ENCODE peak calls at places on chromosome 5, in four cellular contexts. H, Q, A and V are unnamed samples.
A peak's percentile ranks its signal among the peaks of the same experiment; 100 is the strongest.

GRCh38 chr5:1724822-1725602 is 74.6 kb downstream of the MRPL36 start:
- DNase-seq in A (no peak), H (no peak), Q (no peak), V (no peak)

GRCh38 chr5:39489263-39489662 is 64.5 kb upstream of the DAB2 start:
- DNase-seq in A (no peak), H (no peak), Q (no peak), V (no peak)

GRCh38 chr5:113181853-113182490 is 205.4 kb downstream of the DCP2 start:
- DNase-seq in A (no peak), H (no peak), Q (no peak), V (no peak)

GRCh38 chr5:137921931-137922330 is 32.7 kb downstream of the PKD2L2 start:
- DNase-seq in A (no peak), H (no peak), Q (peak; percentile 76), V (no peak)

GRCh38 chr5:16912080-16912479 is 24.0 kb downstream of the MYO10 start:
- DNase-seq in H (no peak), Q (no peak), A (no peak), V (no peak)

GRCh38 chr5:56601641-56602071 is 213.7 kb upstream of the MAP3K1 start:
- DNase-seq in Q (no peak), A (no peak), H (no peak), V (no peak)

GRCh38 chr5:132420706-132421272 is 51.3 kb downstream of the SLC22A5 start:
- DNase-seq in Q (no peak), H (peak; percentile 91), A (no peak), V (no peak)

GRCh38 chr5:32531885-32532520 is 53.4 kb upstream of the SUB1 start:
- DNase-seq in A (peak; percentile 22), H (peak; percentile 74), Q (peak; percentile 71), V (peak; percentile 25)

GRCh38 chr5:166441-167372 is 24.6 kb upstream of the LRRC14B start:
- DNase-seq in Q (no peak), A (no peak), H (no peak), V (no peak)

GRCh38 chr5:989961-990530 is 18.6 kb upstream of the NKD2 start:
- DNase-seq in H (no peak), A (peak; percentile 43), Q (no peak), V (no peak)

GRCh38 chr5:173582198-173583092 is 34.0 kb downstream of the BOD1 start:
- DNase-seq in Q (no peak), H (peak; percentile 9), A (no peak), V (no peak)

GRCh38 chr5:76710991-76711390 is 4.9 kb upstream of the F2R start:
- DNase-seq in Q (no peak), H (peak; percentile 64), A (no peak), V (no peak)

GRCh38 chr5:36887532-36887931 is 11.0 kb downstream of the NIPBL start:
- DNase-seq in A (no peak), Q (peak; percentile 47), H (no peak), V (no peak)

GRCh38 chr5:169938439-169938838 is 41.9 kb downstream of the INSYN2B start:
- DNase-seq in A (no peak), H (no peak), Q (no peak), V (no peak)

GRCh38 chr5:81971086-81971693 is 633 bp upstream of the ATG10 start:
- DNase-seq in H (peak; percentile 49), A (peak; percentile 9), Q (peak; percentile 41), V (no peak)

GRCh38 chr5:150278046-150278760 is 11.4 kb downstream of the CAMK2A start:
- DNase-seq in A (no peak), Q (peak; percentile 10), H (no peak), V (no peak)

GRCh38 chr5:66906021-66906420 is 290.6 kb downstream of the CD180 start:
- DNase-seq in Q (no peak), A (no peak), H (no peak), V (no peak)

GRCh38 chr5:58240286-58240685 is 219.6 kb downstream of the PLK2 start:
- DNase-seq in H (no peak), A (no peak), Q (peak; percentile 48), V (no peak)

GRCh38 chr5:82349651-82350050 is 71.5 kb upstream of the RPS23 start:
- DNase-seq in A (peak; percentile 12), Q (no peak), H (peak; percentile 19), V (peak; percentile 56)

GRCh38 chr5:159071382-159071781 is 28.3 kb downstream of the EBF1 start:
- DNase-seq in H (no peak), A (no peak), Q (no peak), V (no peak)

GRCh38 chr5:170623576-170624181 is 119.9 kb downstream of the KCNIP1 start:
- DNase-seq in Q (peak; percentile 44), H (peak; percentile 59), A (no peak), V (peak; percentile 86)

GRCh38 chr5:159899067-159900049 is 16.9 kb upstream of the ADRA1B start:
- DNase-seq in A (no peak), H (no peak), Q (peak; percentile 53), V (no peak)

GRCh38 chr5:150539206-150539605 is 31.3 kb downstream of the NDST1 start:
- DNase-seq in A (no peak), Q (no peak), H (no peak), V (no peak)

GRCh38 chr5:168830833-168831232 is 251.7 kb upstream of the PANK3 start:
- DNase-seq in H (no peak), A (no peak), Q (no peak), V (no peak)

GRCh38 chr5:175133185-175133584 is 310.8 kb downstream of the DRD1 start:
- DNase-seq in A (no peak), Q (no peak), H (no peak), V (no peak)

GRCh38 chr5:123098767-123099513 is 9.9 kb downstream of the PRDM6 start:
- DNase-seq in Q (no peak), A (no peak), H (no peak), V (no peak)

GRCh38 chr5:149581192-149581861 is at the start of gene ARHGEF37:
- DNase-seq in A (peak; percentile 91), Q (no peak), H (peak; percentile 27), V (peak; percentile 90)

GRCh38 chr5:38556115-38556598 is 289 bp downstream of the LIFR start:
- DNase-seq in H (no peak), A (no peak), Q (no peak), V (no peak)

GRCh38 chr5:54881286-54882005 is 103.9 kb downstream of the ESM1 start:
- DNase-seq in A (no peak), H (no peak), Q (no peak), V (no peak)

GRCh38 chr5:112141582-112141981 is 277.5 kb downstream of the EPB41L4A start:
- DNase-seq in A (no peak), H (no peak), Q (no peak), V (no peak)

DNA sequence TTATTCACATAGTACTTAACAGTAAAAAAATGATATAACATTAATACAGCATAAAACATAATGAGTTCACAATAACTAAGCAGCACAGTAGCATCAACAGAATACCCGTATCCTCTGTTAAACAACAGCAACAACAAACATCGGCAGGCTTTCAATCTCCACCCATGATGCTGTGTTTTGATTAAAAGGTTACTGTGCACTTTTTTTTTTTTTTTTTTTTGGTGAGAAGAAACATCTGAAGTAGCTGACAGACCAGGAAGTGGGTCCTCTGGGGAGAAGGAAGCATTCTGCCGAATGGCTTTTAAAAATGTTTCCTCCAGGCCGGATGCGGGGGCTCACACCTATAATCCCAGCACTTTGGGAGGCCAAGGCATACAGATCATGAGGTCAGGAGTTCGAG is 282.3 kb downstream of the EPB41L4A start:
- DNase-seq in H (no peak), Q (no peak), A (no peak), V (no peak)
- TF ChIP-seq CTCF in H (no peak), Q (no peak), A (no peak), V (no peak)

DNA sequence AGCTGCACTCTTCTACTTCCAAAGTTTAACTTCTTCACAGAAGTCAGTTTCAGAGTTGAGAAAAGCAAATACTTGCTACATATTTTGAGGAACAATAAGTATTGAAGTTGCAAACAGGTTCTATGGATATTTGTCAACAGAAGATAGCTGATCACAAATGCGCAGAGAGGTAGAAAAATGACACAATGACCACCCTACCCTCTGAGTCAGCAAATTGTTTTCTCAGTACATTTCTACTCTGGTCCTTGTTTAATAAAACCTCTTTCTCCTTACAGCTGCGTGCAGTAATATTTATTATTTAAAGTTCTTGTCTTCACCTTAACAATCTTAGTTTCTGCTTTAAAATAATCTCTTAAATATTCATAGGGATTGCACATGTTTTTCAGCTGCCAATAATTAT is 855.1 kb upstream of the CTNND2 start:
- DNase-seq in Q (no peak), A (no peak), H (no peak), V (no peak)
- TF ChIP-seq CTCF in Q (no peak), A (no peak), H (no peak), V (no peak)

GRCh38 chr5:53123702-53124101 is 14.1 kb upstream of the MOCS2 start:
- DNase-seq in A (no peak), Q (no peak), H (no peak), V (no peak)
- TF ChIP-seq CTCF in A (no peak), Q (peak; percentile 50), H (no peak), V (no peak)

DNA sequence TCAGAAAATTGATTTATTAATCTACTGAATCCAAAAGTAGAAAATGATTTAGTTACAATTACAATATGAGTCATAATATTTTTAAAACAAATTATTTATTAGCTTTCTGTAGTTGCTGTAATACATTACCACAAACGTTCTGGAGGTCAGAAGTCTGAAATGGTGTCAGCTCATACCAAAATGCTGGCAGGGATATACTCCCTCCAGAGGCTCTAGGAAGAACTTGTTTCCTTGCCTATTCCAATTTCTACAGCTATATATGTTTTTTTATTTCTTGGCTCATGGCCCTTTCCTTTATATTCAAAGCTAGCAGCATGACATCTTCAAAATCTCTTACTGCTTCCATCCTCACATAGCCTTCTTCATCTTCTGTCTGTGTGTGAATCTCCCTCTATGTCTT is 667.9 kb upstream of the ITGA1 start:
- DNase-seq in H (no peak), A (no peak), Q (no peak), V (no peak)
- TF ChIP-seq CTCF in H (no peak), A (no peak), Q (no peak), V (no peak)

GRCh38 chr5:125134216-125135081 is 388.0 kb upstream of the ZNF608 start:
- DNase-seq in Q (no peak), H (no peak), A (no peak), V (peak; percentile 16)
- TF ChIP-seq CTCF in Q (no peak), H (no peak), A (no peak), V (no peak)

GRCh38 chr5:72246239-72246580 is 73.8 kb downstream of the MRPS27 start:
- DNase-seq in A (no peak), H (peak; percentile 35), Q (no peak), V (no peak)
- TF ChIP-seq CTCF in A (no peak), H (peak; percentile 24), Q (no peak), V (no peak)

DNA sequence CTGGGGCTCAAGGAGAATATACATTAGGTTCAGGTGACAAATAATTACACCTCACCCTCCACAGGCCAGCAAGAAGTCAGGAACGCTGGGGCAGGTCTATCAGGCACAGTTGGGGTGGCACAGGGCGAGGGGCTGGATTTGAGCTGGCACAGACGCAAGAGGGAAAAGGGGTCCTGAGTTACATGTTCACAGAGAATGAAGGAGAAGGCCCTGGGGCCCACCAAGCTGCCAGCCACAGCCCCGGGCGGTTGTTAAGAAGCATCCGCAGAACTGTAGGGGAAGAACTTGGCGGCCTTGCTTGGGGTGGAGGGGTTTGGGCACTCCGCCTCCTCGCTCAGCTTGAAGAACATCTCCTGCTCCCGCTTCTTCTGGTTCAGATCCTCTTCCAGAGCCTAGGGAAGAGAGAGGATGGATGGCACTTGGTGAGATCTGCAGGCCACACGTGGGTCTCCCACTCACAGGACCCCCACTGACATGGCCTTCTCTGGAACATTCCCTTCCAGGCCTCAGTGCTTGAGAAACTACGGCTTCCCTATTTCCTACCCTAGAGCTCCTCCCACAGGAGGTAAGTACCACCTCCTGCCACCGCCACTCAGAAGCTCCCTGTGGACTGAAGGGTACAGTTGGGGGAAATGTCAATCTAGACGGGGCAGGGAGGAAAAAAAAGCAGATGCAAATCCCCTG is 38.3 kb upstream of the FBXW11 start:
- DNase-seq in H (no peak), Q (no peak), A (no peak), V (no peak)
- TF ChIP-seq CTCF in H (no peak), Q (no peak), A (no peak), V (no peak)